ENCODE peak calls at places on chromosome 16, in eight cellular contexts. R is GM23248, V is astrocyte of the spinal cord, U is brain microvascular endothelial cell, H is fibroblast of villous mesenchyme, S is HCT116, P is transverse colon, B is fibroblast of lung. W is an unnamed sample.

GRCh38 chr16:15486661-15487060 is 52.3 kb downstream of the BMERB1 start:
- DNase-seq in U (no peak), V (no peak), R (no peak), H (no peak), B (no peak), P (no peak), S (no peak), W (no peak)

GRCh38 chr16:49866533-49867155 is 10.7 kb upstream of the ZNF423 start:
- DNase-seq in H (no peak), R (no peak), V (no peak), B (no peak), U (no peak), S (no peak), P (no peak), W (no peak)

GRCh38 chr16:71883193-71883848 is 661 bp downstream of the ZNF821 start:
- DNase-seq in P (peak), U (peak), H (no peak), B (no peak), V (peak), S (no peak), R (peak), W (no peak)

GRCh38 chr16:8590161-8590688 is at the start of gene TMEM114:
- DNase-seq in S (no peak), H (no peak), R (no peak), P (no peak), U (no peak), V (no peak), B (no peak), W (no peak)

GRCh38 chr16:88461291-88462269 is 8.5 kb downstream of the ZFPM1 start:
- DNase-seq in U (no peak), V (no peak), B (peak), S (no peak), H (peak), R (no peak), P (no peak), W (no peak)

GRCh38 chr16:25693621-25694020 is 1.9 kb downstream of the HS3ST4 start:
- DNase-seq in H (no peak), P (no peak), S (no peak), R (no peak), B (no peak), V (no peak), U (no peak), W (no peak)

GRCh38 chr16:30533748-30534367 is 800 bp downstream of the ZNF747 start:
- DNase-seq in H (no peak), R (peak), U (no peak), P (no peak), B (no peak), V (no peak), S (no peak), W (peak)

GRCh38 chr16:65548470-65548869 is 426.6 kb upstream of the CDH11 start:
- DNase-seq in P (no peak), S (no peak), B (no peak), V (no peak), R (peak), H (no peak), U (peak), W (no peak)

GRCh38 chr16:20889625-20890275 is 10.4 kb downstream of the DCUN1D3 start:
- DNase-seq in P (no peak), B (no peak), H (no peak), V (no peak), S (no peak), R (no peak), U (no peak), W (no peak)

GRCh38 chr16:65619606-65620005 is 497.7 kb upstream of the CDH11 start:
- DNase-seq in H (no peak), U (no peak), V (no peak), P (no peak), R (peak), S (no peak), B (no peak), W (no peak)

GRCh38 chr16:8861563-8862308 is 7.1 kb downstream of the CARHSP1 start:
- DNase-seq in H (peak), P (no peak), U (no peak), S (no peak), B (no peak), R (peak), V (no peak), W (no peak)

GRCh38 chr16:75099738-75100615 is 16.6 kb downstream of the LDHD start:
- DNase-seq in U (no peak), S (no peak), V (no peak), B (no peak), R (no peak), H (no peak), P (no peak), W (no peak)

GRCh38 chr16:49924078-49924477 is 68.2 kb upstream of the ZNF423 start:
- DNase-seq in R (no peak), V (no peak), U (no peak), S (peak), P (no peak), H (no peak), B (no peak), W (peak)

GRCh38 chr16:66189951-66190350 is 176.5 kb upstream of the CDH5 start:
- DNase-seq in U (peak), V (peak), P (no peak), H (peak), R (peak), B (peak), S (no peak), W (peak)

GRCh38 chr16:2150418-2151187 is 2.2 kb downstream of the RAB26 start:
- DNase-seq in H (peak), V (peak), S (no peak), R (no peak), P (peak), B (peak), U (no peak), W (peak)

GRCh38 chr16:24883714-24884151 is 38.0 kb downstream of the SLC5A11 start:
- DNase-seq in B (no peak), R (no peak), P (no peak), V (no peak), S (no peak), U (no peak), H (no peak), W (no peak)

GRCh38 chr16:47732806-47733150 is 271.6 kb downstream of the PHKB start:
- DNase-seq in V (peak), U (peak), S (peak), R (peak), H (peak), P (no peak), B (peak), W (peak)

GRCh38 chr16:3101018-3101840 is 2.1 kb upstream of the ZSCAN10 start:
- DNase-seq in B (peak), U (no peak), S (no peak), V (no peak), R (peak), P (no peak), H (peak), W (peak)

GRCh38 chr16:89407925-89408300 is 82.4 kb downstream of the ANKRD11 start:
- DNase-seq in H (no peak), B (peak), R (peak), S (no peak), P (no peak), U (no peak), V (no peak), W (peak)

GRCh38 chr16:89002851-89003830 is 26.1 kb upstream of the CBFA2T3 start:
- DNase-seq in H (no peak), R (no peak), S (no peak), U (no peak), B (no peak), P (no peak), V (no peak), W (no peak)

GRCh38 chr16:80602894-80603293 is 62.1 kb downstream of the DYNLRB2 start:
- DNase-seq in R (no peak), S (no peak), V (no peak), U (no peak), P (no peak), H (peak), B (no peak), W (no peak)

GRCh38 chr16:77143364-77143763 is 47.6 kb upstream of the MON1B start:
- DNase-seq in U (no peak), S (no peak), H (no peak), B (no peak), P (no peak), V (no peak), R (no peak), W (no peak)

GRCh38 chr16:53915452-53916160 is 211.7 kb downstream of the FTO start:
- DNase-seq in S (no peak), P (no peak), U (no peak), R (no peak), H (no peak), B (no peak), V (peak), W (no peak)

GRCh38 chr16:17307501-17307900 is 163.3 kb downstream of the XYLT1 start:
- DNase-seq in H (no peak), S (no peak), B (no peak), V (no peak), U (no peak), R (no peak), P (no peak), W (no peak)

GRCh38 chr16:82020051-82020450 is 8.8 kb upstream of the SDR42E1 start:
- DNase-seq in B (no peak), H (no peak), V (no peak), S (no peak), R (no peak), U (no peak), P (no peak), W (no peak)

GRCh38 chr16:87586201-87586782 is 16.0 kb upstream of the JPH3 start:
- DNase-seq in R (no peak), B (peak), P (no peak), S (no peak), H (peak), V (no peak), U (peak), W (no peak)

GRCh38 chr16:20320592-20320991 is 6.7 kb downstream of the GP2 start:
- DNase-seq in P (no peak), H (no peak), B (no peak), V (no peak), R (no peak), S (no peak), U (no peak), W (no peak)

GRCh38 chr16:22195695-22196558 is 10.2 kb upstream of the EEF2K start:
- DNase-seq in R (peak), U (peak), P (peak), H (peak), B (peak), V (peak), S (peak), W (peak)

GRCh38 chr16:19907161-19907992 is 22.7 kb upstream of the GPRC5B start:
- DNase-seq in U (peak), P (peak), S (peak), B (peak), R (peak), V (peak), H (peak), W (peak)

GRCh38 chr16:9378876-9379275 is 287.4 kb downstream of the HAPSTR1 start:
- DNase-seq in B (no peak), S (no peak), V (no peak), H (no peak), R (no peak), U (no peak), P (no peak), W (no peak)

GRCh38 chr16:3106205-3106928 is 6.0 kb upstream of the ZNF205 start:
- DNase-seq in P (peak), R (peak), S (peak), V (peak), H (peak), B (peak), U (peak), W (peak)

GRCh38 chr16:88736088-88736487 is 29.8 kb downstream of the CTU2 start:
- DNase-seq in U (no peak), P (no peak), R (no peak), V (no peak), B (no peak), H (no peak), S (no peak), W (no peak)

GRCh38 chr16:5851583-5851982 is 754.0 kb upstream of the EEF2KMT start:
- DNase-seq in R (no peak), B (no peak), H (no peak), V (no peak), P (no peak), U (no peak), S (no peak), W (no peak)

GRCh38 chr16:46947900-46948547 is 25.4 kb downstream of the DNAJA2 start:
- DNase-seq in R (peak), U (peak), B (peak), V (peak), S (peak), P (no peak), H (peak), W (peak)

GRCh38 chr16:7014756-7015155 is 317.9 kb upstream of the RBFOX1 start:
- DNase-seq in U (no peak), V (no peak), P (no peak), R (no peak), H (no peak), S (no peak), B (no peak), W (no peak)

DNA sequence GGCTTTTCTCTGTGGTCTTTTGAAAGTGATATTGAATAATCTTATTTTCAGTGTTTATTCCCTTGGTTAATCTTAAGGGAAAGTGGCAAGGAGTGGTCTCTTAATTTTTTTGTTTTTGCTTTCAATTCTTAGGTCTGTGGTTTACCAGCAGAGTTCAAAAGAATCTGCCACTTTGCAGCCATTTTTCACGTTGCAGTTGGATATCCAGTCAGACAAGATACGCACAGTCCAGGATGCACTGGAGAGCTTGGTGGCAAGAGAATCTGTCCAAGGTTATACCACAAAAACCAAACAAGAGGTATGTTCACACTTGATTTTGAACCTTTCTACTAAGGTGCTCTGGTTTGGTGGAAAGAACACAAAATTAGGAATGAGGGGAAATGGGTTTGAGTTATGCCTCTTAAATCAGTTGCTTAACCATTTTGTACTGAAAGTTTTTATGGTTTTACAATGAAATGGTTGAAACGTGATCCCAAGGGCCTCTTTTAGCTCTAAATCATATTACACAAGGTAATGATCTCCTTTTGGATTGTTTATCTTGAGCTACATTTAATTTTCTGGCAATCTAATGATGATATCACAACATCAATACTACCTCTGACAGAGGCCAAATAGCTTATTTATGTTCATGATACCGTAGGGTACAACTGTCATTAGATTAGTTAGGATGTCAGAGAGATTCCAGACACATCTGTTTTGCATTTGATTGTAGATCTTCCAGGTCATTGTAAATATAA is 51.6 kb upstream of the CRISPLD2 start:
- DNase-seq in H (peak), V (no peak), S (no peak), P (no peak), U (no peak), R (no peak), B (peak), W (peak)
- H3K4me3 ChIP-seq in H (no peak), V (no peak), S (no peak), P (no peak), U (no peak), R (no peak), B (no peak), W (no peak)

DNA sequence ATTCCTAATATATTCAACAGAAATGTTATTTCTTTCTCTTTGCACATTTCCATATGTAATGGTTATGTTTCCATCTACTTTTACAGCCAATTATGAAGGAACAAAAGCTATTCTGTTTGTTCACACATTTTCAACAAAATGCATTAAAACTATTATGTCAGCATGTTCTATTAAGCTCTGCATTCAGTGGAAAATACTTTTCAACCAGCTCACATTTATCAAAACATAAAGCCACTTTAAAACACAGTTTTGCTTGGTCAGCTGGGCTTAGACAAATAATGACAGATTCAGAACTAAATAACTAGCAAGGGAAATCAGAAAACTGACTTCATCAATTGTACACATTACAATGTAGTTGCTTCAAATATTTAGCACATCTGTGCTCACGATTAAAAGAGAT is 6.9 kb downstream of the SALL1 start:
- DNase-seq in U (no peak), R (no peak), H (no peak), S (no peak), P (no peak), B (no peak), V (peak), W (no peak)
- H3K4me3 ChIP-seq in U (no peak), R (no peak), H (no peak), S (no peak), P (no peak), B (no peak), V (no peak), W (no peak)

DNA sequence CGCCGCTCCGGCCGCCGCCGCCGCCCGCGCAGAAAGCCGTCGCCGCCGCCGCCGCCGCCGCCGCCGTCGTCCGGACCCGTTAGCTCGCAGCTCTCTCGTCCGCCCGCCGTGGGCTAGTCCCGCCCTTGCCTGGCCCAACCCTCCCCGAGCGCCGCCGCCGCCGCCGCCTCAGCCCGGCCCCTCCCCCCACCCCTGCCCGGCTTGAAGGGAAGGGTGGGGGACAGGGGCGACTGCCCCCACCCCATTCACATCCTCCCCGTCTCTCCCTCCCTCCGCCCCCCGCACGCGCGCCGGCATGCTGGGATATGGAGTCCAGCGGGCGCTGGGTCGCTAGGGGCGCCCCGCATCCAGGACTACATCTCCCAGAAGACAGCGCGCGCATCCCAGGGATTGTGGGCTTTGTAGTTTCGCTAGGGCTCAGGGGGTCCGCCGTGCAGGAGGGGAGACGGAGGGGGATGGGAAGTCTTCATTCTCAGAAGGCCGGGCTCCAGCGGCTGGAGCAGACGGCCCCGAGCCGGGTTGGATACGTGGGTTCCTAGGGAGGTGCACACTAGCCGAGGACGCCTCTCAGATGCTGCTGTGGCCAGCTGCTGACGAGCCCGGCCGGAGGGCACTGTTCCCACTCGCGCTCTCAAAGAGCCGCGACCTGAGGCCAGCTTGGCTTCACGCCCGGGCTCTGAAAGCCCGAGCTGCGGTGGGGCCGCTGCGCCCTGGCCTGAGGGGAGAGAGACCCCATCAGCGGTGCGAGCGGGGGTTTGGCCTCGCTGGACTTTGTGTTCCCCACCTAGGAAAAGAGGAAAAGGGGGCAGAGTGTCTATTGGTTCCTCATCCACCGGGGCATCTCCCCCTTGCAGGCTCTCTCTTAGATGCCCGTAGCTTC is at the start of gene ST3GAL2:
- DNase-seq in V (peak), H (peak), U (peak), S (peak), R (peak), P (peak), B (peak), W (peak)
- H3K4me3 ChIP-seq in V (peak), H (peak), U (peak), S (peak), R (peak), P (peak), B (peak), W (peak)

GRCh38 chr16:68263559-68264127 is 683 bp upstream of the SLC7A6 start:
- DNase-seq in U (no peak), P (no peak), B (no peak), V (no peak), S (no peak), R (no peak), H (no peak), W (no peak)
- H3K4me3 ChIP-seq in U (peak), P (peak), B (peak), V (peak), S (peak), R (peak), H (peak), W (peak)

GRCh38 chr16:86521236-86522197 is 11.2 kb downstream of the FOXF1 start:
- DNase-seq in H (no peak), V (no peak), U (no peak), R (no peak), B (no peak), P (no peak), S (no peak), W (no peak)

GRCh38 chr16:86519649-86520316 is 9.5 kb downstream of the FOXF1 start:
- DNase-seq in V (peak), R (peak), P (peak), U (peak), S (peak), H (peak), B (peak), W (peak)

GRCh38 chr16:86519007-86519648 is 8.8 kb downstream of the FOXF1 start:
- DNase-seq in P (no peak), H (no peak), B (no peak), S (no peak), V (no peak), U (no peak), R (no peak), W (no peak)

GRCh38 chr16:86522639-86523038 is 12.3 kb downstream of the FOXF1 start:
- DNase-seq in B (no peak), R (no peak), P (no peak), S (no peak), H (no peak), U (no peak), V (no peak), W (no peak)

GRCh38 chr16:86520317-86521210 is 10.2 kb downstream of the FOXF1 start:
- DNase-seq in H (peak), R (no peak), S (no peak), B (no peak), V (no peak), U (no peak), P (no peak), W (no peak)
- H3K4me3 ChIP-seq in H (peak), R (peak), S (peak), B (peak), V (no peak), U (no peak), P (no peak), W (no peak)

DNA sequence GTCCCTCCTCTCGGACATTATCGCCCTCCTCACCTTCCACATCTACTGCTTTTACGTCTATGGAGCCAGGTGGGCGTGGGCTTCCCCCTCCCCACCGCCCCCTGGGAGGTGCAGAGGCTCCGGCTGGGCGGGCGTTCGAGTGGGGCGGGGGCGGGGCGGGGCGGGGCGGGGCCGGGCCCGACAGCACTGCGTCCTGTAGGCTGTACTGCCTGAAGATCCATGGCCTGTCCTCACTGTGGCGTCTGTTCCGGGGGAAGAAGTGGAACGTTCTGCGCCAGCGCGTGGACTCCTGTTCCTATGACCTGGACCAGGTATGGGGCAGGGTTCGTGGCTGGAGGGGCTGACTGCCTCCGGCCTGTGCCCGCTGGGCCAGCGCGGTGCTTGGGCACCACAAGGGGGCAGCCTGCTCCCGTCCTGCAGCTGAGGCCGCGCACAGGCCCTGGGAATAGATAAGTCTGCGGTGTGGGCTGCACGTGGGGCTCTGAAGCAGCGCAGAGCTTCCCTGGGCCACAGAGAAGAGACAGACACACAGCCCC is 9.2 kb downstream of the PIGQ start:
- DNase-seq in U (peak), R (peak), V (peak), S (no peak), B (peak), P (peak), H (peak), W (peak)
- H3K4me3 ChIP-seq in U (no peak), R (no peak), V (no peak), S (no peak), B (no peak), P (no peak), H (peak), W (peak)

GRCh38 chr16:56999409-57000270 is 10.3 kb downstream of the NLRC5 start:
- DNase-seq in R (no peak), S (no peak), V (no peak), P (no peak), B (no peak), H (no peak), U (no peak), W (no peak)
- H3K4me3 ChIP-seq in R (no peak), S (no peak), V (no peak), P (no peak), B (no peak), H (no peak), U (no peak), W (no peak)